ENCODE peak calls at places on chromosomes 4 and X, in five cellular contexts. One of them, this sample, is unnamed.

GRCh38 chr4:142112451-142112850 is 476.1 kb downstream of the IL15 start:
- DNase-seq in activated CD4-positive, alpha-beta T cell treated with anti-CD3 and anti-CD28 coated beads, Interleukin-2, amount 10 ng/mL, durations not matched to agents 24 days and 14 days: no peak
- DNase-seq in substantia nigra: no peak
- DNase-seq in NCI-H2171: no peak
- DNase-seq in NCI-H345: no peak
- DNase-seq in this sample: no peak

GRCh38 chr4:32884198-32884597 is 2164.0 kb downstream of the PCDH7 start:
- DNase-seq in activated CD4-positive, alpha-beta T cell treated with anti-CD3 and anti-CD28 coated beads, Interleukin-2, amount 10 ng/mL, durations not matched to agents 24 days and 14 days: no peak
- DNase-seq in substantia nigra: no peak
- DNase-seq in NCI-H2171: no peak
- DNase-seq in NCI-H345: no peak
- DNase-seq in this sample: no peak

GRCh38 chr4:73964862-73965611 is 16.8 kb downstream of the PF4 start:
- DNase-seq in NCI-H345: no peak
- DNase-seq in NCI-H2171: no peak
- DNase-seq in activated CD4-positive, alpha-beta T cell treated with anti-CD3 and anti-CD28 coated beads, Interleukin-2, amount 10 ng/mL, durations not matched to agents 24 days and 14 days: no peak
- DNase-seq in substantia nigra: no peak
- DNase-seq in this sample: no peak

GRCh38 chr4:86118696-86119095 is 241.2 kb downstream of the MAPK10 start:
- DNase-seq in NCI-H2171: no peak
- DNase-seq in substantia nigra: no peak
- DNase-seq in NCI-H345: no peak
- DNase-seq in activated CD4-positive, alpha-beta T cell treated with anti-CD3 and anti-CD28 coated beads, Interleukin-2, amount 10 ng/mL, durations not matched to agents 24 days and 14 days: no peak
- DNase-seq in this sample: no peak

GRCh38 chrX:47864785-47865184 is 28.1 kb downstream of the ZNF81 start:
- DNase-seq in substantia nigra: no peak
- DNase-seq in NCI-H2171: no peak
- DNase-seq in activated CD4-positive, alpha-beta T cell treated with anti-CD3 and anti-CD28 coated beads, Interleukin-2, amount 10 ng/mL, durations not matched to agents 24 days and 14 days: no peak
- DNase-seq in NCI-H345: no peak
- DNase-seq in this sample: no peak

GRCh38 chrX:68867458-68868166 is 38.8 kb downstream of the EFNB1 start:
- DNase-seq in activated CD4-positive, alpha-beta T cell treated with anti-CD3 and anti-CD28 coated beads, Interleukin-2, amount 10 ng/mL, durations not matched to agents 24 days and 14 days: no peak
- DNase-seq in substantia nigra: no peak
- DNase-seq in NCI-H2171: no peak
- DNase-seq in NCI-H345: no peak
- DNase-seq in this sample: no peak

GRCh38 chr4:7598939-7599790 is 164.4 kb upstream of the PSAPL1 start:
- DNase-seq in NCI-H2171: no peak
- DNase-seq in NCI-H345: no peak
- DNase-seq in activated CD4-positive, alpha-beta T cell treated with anti-CD3 and anti-CD28 coated beads, Interleukin-2, amount 10 ng/mL, durations not matched to agents 24 days and 14 days: no peak
- DNase-seq in substantia nigra: no peak
- DNase-seq in this sample: no peak

GRCh38 chr4:127479031-127479622 is 153.6 kb upstream of the INTU start:
- DNase-seq in NCI-H2171: peak; percentile 1
- DNase-seq in NCI-H345: peak; percentile 13
- DNase-seq in activated CD4-positive, alpha-beta T cell treated with anti-CD3 and anti-CD28 coated beads, Interleukin-2, amount 10 ng/mL, durations not matched to agents 24 days and 14 days: no peak
- DNase-seq in substantia nigra: no peak
- DNase-seq in this sample: no peak

GRCh38 chr4:83639849-83640493 is 104.1 kb downstream of the GPAT3 start:
- DNase-seq in NCI-H345: peak; percentile 61
- DNase-seq in NCI-H2171: peak; percentile 8
- DNase-seq in substantia nigra: peak; percentile 29
- DNase-seq in activated CD4-positive, alpha-beta T cell treated with anti-CD3 and anti-CD28 coated beads, Interleukin-2, amount 10 ng/mL, durations not matched to agents 24 days and 14 days: peak; percentile 89
- DNase-seq in this sample: no peak

GRCh38 chrX:39688576-39689373 is 409.0 kb downstream of the BCOR start:
- DNase-seq in NCI-H345: peak; percentile 66
- DNase-seq in NCI-H2171: peak; percentile 67
- DNase-seq in activated CD4-positive, alpha-beta T cell treated with anti-CD3 and anti-CD28 coated beads, Interleukin-2, amount 10 ng/mL, durations not matched to agents 24 days and 14 days: peak; percentile 64
- DNase-seq in substantia nigra: peak; percentile 68
- DNase-seq in this sample: peak; percentile 12

GRCh38 chrX:46630141-46630540 is 56.6 kb downstream of the CHST7 start:
- DNase-seq in substantia nigra: no peak
- DNase-seq in activated CD4-positive, alpha-beta T cell treated with anti-CD3 and anti-CD28 coated beads, Interleukin-2, amount 10 ng/mL, durations not matched to agents 24 days and 14 days: no peak
- DNase-seq in NCI-H2171: no peak
- DNase-seq in NCI-H345: no peak
- DNase-seq in this sample: no peak

GRCh38 chr4:167282171-167282864 is 48.0 kb upstream of the SPOCK3 start:
- DNase-seq in NCI-H345: no peak
- DNase-seq in NCI-H2171: no peak
- DNase-seq in substantia nigra: no peak
- DNase-seq in activated CD4-positive, alpha-beta T cell treated with anti-CD3 and anti-CD28 coated beads, Interleukin-2, amount 10 ng/mL, durations not matched to agents 24 days and 14 days: no peak
- DNase-seq in this sample: no peak

GRCh38 chr4:39365360-39365759 is 802 bp downstream of the RFC1 start:
- DNase-seq in NCI-H2171: no peak
- DNase-seq in NCI-H345: no peak
- DNase-seq in activated CD4-positive, alpha-beta T cell treated with anti-CD3 and anti-CD28 coated beads, Interleukin-2, amount 10 ng/mL, durations not matched to agents 24 days and 14 days: no peak
- DNase-seq in substantia nigra: no peak
- DNase-seq in this sample: no peak

GRCh38 chr4:160142579-160142978 is 1039.7 kb downstream of the RAPGEF2 start:
- DNase-seq in activated CD4-positive, alpha-beta T cell treated with anti-CD3 and anti-CD28 coated beads, Interleukin-2, amount 10 ng/mL, durations not matched to agents 24 days and 14 days: no peak
- DNase-seq in NCI-H345: no peak
- DNase-seq in substantia nigra: no peak
- DNase-seq in NCI-H2171: no peak
- DNase-seq in this sample: no peak

GRCh38 chrX:45449982-45450381 is 249.3 kb upstream of the DIPK2B start:
- DNase-seq in activated CD4-positive, alpha-beta T cell treated with anti-CD3 and anti-CD28 coated beads, Interleukin-2, amount 10 ng/mL, durations not matched to agents 24 days and 14 days: no peak
- DNase-seq in NCI-H2171: no peak
- DNase-seq in NCI-H345: peak; percentile 10
- DNase-seq in substantia nigra: no peak
- DNase-seq in this sample: no peak

GRCh38 chr4:128653514-128654420 is 155.7 kb upstream of the JADE1 start:
- DNase-seq in NCI-H345: peak; percentile 50
- DNase-seq in activated CD4-positive, alpha-beta T cell treated with anti-CD3 and anti-CD28 coated beads, Interleukin-2, amount 10 ng/mL, durations not matched to agents 24 days and 14 days: no peak
- DNase-seq in substantia nigra: peak; percentile 53
- DNase-seq in NCI-H2171: no peak
- DNase-seq in this sample: peak; percentile 28

GRCh38 chrX:2654436-2655340 is 36.4 kb upstream of the CD99 start:
- DNase-seq in substantia nigra: no peak
- DNase-seq in NCI-H2171: no peak
- DNase-seq in activated CD4-positive, alpha-beta T cell treated with anti-CD3 and anti-CD28 coated beads, Interleukin-2, amount 10 ng/mL, durations not matched to agents 24 days and 14 days: no peak
- DNase-seq in NCI-H345: no peak
- DNase-seq in this sample: no peak

GRCh38 chrX:12956704-12957541 is 18.0 kb upstream of the TMSB4X start:
- DNase-seq in NCI-H345: no peak
- DNase-seq in activated CD4-positive, alpha-beta T cell treated with anti-CD3 and anti-CD28 coated beads, Interleukin-2, amount 10 ng/mL, durations not matched to agents 24 days and 14 days: peak; percentile 88
- DNase-seq in NCI-H2171: no peak
- DNase-seq in substantia nigra: no peak
- DNase-seq in this sample: no peak

GRCh38 chrX:102964941-102965340 is 27.9 kb downstream of the RAB40AL start:
- DNase-seq in NCI-H345: no peak
- DNase-seq in NCI-H2171: no peak
- DNase-seq in substantia nigra: no peak
- DNase-seq in activated CD4-positive, alpha-beta T cell treated with anti-CD3 and anti-CD28 coated beads, Interleukin-2, amount 10 ng/mL, durations not matched to agents 24 days and 14 days: no peak
- DNase-seq in this sample: no peak

GRCh38 chr4:38512840-38513239 is 151.2 kb upstream of the KLF3 start:
- DNase-seq in NCI-H345: peak; percentile 26
- DNase-seq in NCI-H2171: no peak
- DNase-seq in substantia nigra: no peak
- DNase-seq in activated CD4-positive, alpha-beta T cell treated with anti-CD3 and anti-CD28 coated beads, Interleukin-2, amount 10 ng/mL, durations not matched to agents 24 days and 14 days: no peak
- DNase-seq in this sample: no peak

GRCh38 chrX:51760657-51761056 is 17.4 kb downstream of the GSPT2 start:
- DNase-seq in substantia nigra: no peak
- DNase-seq in NCI-H2171: no peak
- DNase-seq in activated CD4-positive, alpha-beta T cell treated with anti-CD3 and anti-CD28 coated beads, Interleukin-2, amount 10 ng/mL, durations not matched to agents 24 days and 14 days: no peak
- DNase-seq in NCI-H345: no peak
- DNase-seq in this sample: no peak

GRCh38 chr4:146638801-146639351 is at the start of gene POU4F2:
- DNase-seq in NCI-H345: peak; percentile 19
- DNase-seq in activated CD4-positive, alpha-beta T cell treated with anti-CD3 and anti-CD28 coated beads, Interleukin-2, amount 10 ng/mL, durations not matched to agents 24 days and 14 days: peak; percentile 61
- DNase-seq in substantia nigra: no peak
- DNase-seq in NCI-H2171: no peak
- DNase-seq in this sample: no peak

GRCh38 chr4:153418114-153418513 is 48.0 kb upstream of the TMEM131L start:
- DNase-seq in substantia nigra: no peak
- DNase-seq in activated CD4-positive, alpha-beta T cell treated with anti-CD3 and anti-CD28 coated beads, Interleukin-2, amount 10 ng/mL, durations not matched to agents 24 days and 14 days: no peak
- DNase-seq in NCI-H345: no peak
- DNase-seq in NCI-H2171: no peak
- DNase-seq in this sample: no peak

GRCh38 chrX:152915541-152916241 is 17.8 kb downstream of the ZNF185 start:
- DNase-seq in substantia nigra: no peak
- DNase-seq in NCI-H2171: no peak
- DNase-seq in activated CD4-positive, alpha-beta T cell treated with anti-CD3 and anti-CD28 coated beads, Interleukin-2, amount 10 ng/mL, durations not matched to agents 24 days and 14 days: peak; percentile 56
- DNase-seq in NCI-H345: peak; percentile 15
- DNase-seq in this sample: no peak

GRCh38 chr4:133154725-133155124 is 5.6 kb downstream of the PCDH10 start:
- DNase-seq in substantia nigra: peak; percentile 8
- DNase-seq in NCI-H345: no peak
- DNase-seq in NCI-H2171: peak; percentile 0
- DNase-seq in activated CD4-positive, alpha-beta T cell treated with anti-CD3 and anti-CD28 coated beads, Interleukin-2, amount 10 ng/mL, durations not matched to agents 24 days and 14 days: no peak
- DNase-seq in this sample: no peak

GRCh38 chr4:70196855-70197254 is 1.3 kb downstream of the ODAM start:
- DNase-seq in NCI-H2171: no peak
- DNase-seq in NCI-H345: no peak
- DNase-seq in substantia nigra: no peak
- DNase-seq in activated CD4-positive, alpha-beta T cell treated with anti-CD3 and anti-CD28 coated beads, Interleukin-2, amount 10 ng/mL, durations not matched to agents 24 days and 14 days: no peak
- DNase-seq in this sample: no peak

GRCh38 chr4:40731792-40732245 is 17.9 kb upstream of the NSUN7 start:
- DNase-seq in substantia nigra: peak; percentile 20
- DNase-seq in NCI-H2171: no peak
- DNase-seq in NCI-H345: peak; percentile 53
- DNase-seq in activated CD4-positive, alpha-beta T cell treated with anti-CD3 and anti-CD28 coated beads, Interleukin-2, amount 10 ng/mL, durations not matched to agents 24 days and 14 days: peak; percentile 61
- DNase-seq in this sample: no peak

GRCh38 chr4:79177388-79177787 is 148.5 kb downstream of the NAA11 start:
- DNase-seq in substantia nigra: no peak
- DNase-seq in activated CD4-positive, alpha-beta T cell treated with anti-CD3 and anti-CD28 coated beads, Interleukin-2, amount 10 ng/mL, durations not matched to agents 24 days and 14 days: no peak
- DNase-seq in NCI-H345: no peak
- DNase-seq in NCI-H2171: no peak
- DNase-seq in this sample: no peak

GRCh38 chr4:184747034-184747830 is 13.3 kb upstream of the CENPU start:
- DNase-seq in NCI-H2171: no peak
- DNase-seq in activated CD4-positive, alpha-beta T cell treated with anti-CD3 and anti-CD28 coated beads, Interleukin-2, amount 10 ng/mL, durations not matched to agents 24 days and 14 days: no peak
- DNase-seq in substantia nigra: no peak
- DNase-seq in NCI-H345: no peak
- DNase-seq in this sample: no peak

GRCh38 chrX:104621781-104622180 is 55.8 kb downstream of the IL1RAPL2 start:
- DNase-seq in substantia nigra: no peak
- DNase-seq in NCI-H2171: no peak
- DNase-seq in NCI-H345: no peak
- DNase-seq in activated CD4-positive, alpha-beta T cell treated with anti-CD3 and anti-CD28 coated beads, Interleukin-2, amount 10 ng/mL, durations not matched to agents 24 days and 14 days: no peak
- DNase-seq in this sample: no peak

GRCh38 chr4:128565565-128566186 is 243.8 kb upstream of the JADE1 start:
- DNase-seq in NCI-H2171: no peak
- DNase-seq in substantia nigra: peak; percentile 13
- DNase-seq in NCI-H345: peak; percentile 48
- DNase-seq in activated CD4-positive, alpha-beta T cell treated with anti-CD3 and anti-CD28 coated beads, Interleukin-2, amount 10 ng/mL, durations not matched to agents 24 days and 14 days: peak; percentile 61
- DNase-seq in this sample: no peak

GRCh38 chr4:145939856-145940255 is 1.2 kb upstream of the ZNF827 start:
- DNase-seq in substantia nigra: no peak
- DNase-seq in activated CD4-positive, alpha-beta T cell treated with anti-CD3 and anti-CD28 coated beads, Interleukin-2, amount 10 ng/mL, durations not matched to agents 24 days and 14 days: no peak
- DNase-seq in NCI-H2171: no peak
- DNase-seq in NCI-H345: no peak
- DNase-seq in this sample: no peak

GRCh38 chr4:53461244-53461643 is 83.8 kb downstream of the FIP1L1 start:
- DNase-seq in NCI-H2171: no peak
- DNase-seq in activated CD4-positive, alpha-beta T cell treated with anti-CD3 and anti-CD28 coated beads, Interleukin-2, amount 10 ng/mL, durations not matched to agents 24 days and 14 days: no peak
- DNase-seq in NCI-H345: no peak
- DNase-seq in substantia nigra: no peak
- DNase-seq in this sample: no peak

GRCh38 chr4:82380344-82380743 is 6.6 kb upstream of the HNRNPD start:
- DNase-seq in NCI-H345: no peak
- DNase-seq in NCI-H2171: no peak
- DNase-seq in substantia nigra: no peak
- DNase-seq in activated CD4-positive, alpha-beta T cell treated with anti-CD3 and anti-CD28 coated beads, Interleukin-2, amount 10 ng/mL, durations not matched to agents 24 days and 14 days: no peak
- DNase-seq in this sample: no peak

GRCh38 chrX:143998261-143998660 is 114.4 kb downstream of the UBE2NL start:
- DNase-seq in activated CD4-positive, alpha-beta T cell treated with anti-CD3 and anti-CD28 coated beads, Interleukin-2, amount 10 ng/mL, durations not matched to agents 24 days and 14 days: no peak
- DNase-seq in NCI-H345: no peak
- DNase-seq in substantia nigra: no peak
- DNase-seq in NCI-H2171: no peak
- DNase-seq in this sample: no peak

GRCh38 chrX:42495139-42495538 is 282.8 kb downstream of the PPP1R2C start:
- DNase-seq in substantia nigra: no peak
- DNase-seq in activated CD4-positive, alpha-beta T cell treated with anti-CD3 and anti-CD28 coated beads, Interleukin-2, amount 10 ng/mL, durations not matched to agents 24 days and 14 days: no peak
- DNase-seq in NCI-H2171: no peak
- DNase-seq in NCI-H345: peak; percentile 70
- DNase-seq in this sample: no peak

GRCh38 chr4:25834411-25835107 is 28.2 kb downstream of the SEL1L3 start:
- DNase-seq in NCI-H2171: no peak
- DNase-seq in substantia nigra: no peak
- DNase-seq in activated CD4-positive, alpha-beta T cell treated with anti-CD3 and anti-CD28 coated beads, Interleukin-2, amount 10 ng/mL, durations not matched to agents 24 days and 14 days: no peak
- DNase-seq in NCI-H345: no peak
- DNase-seq in this sample: no peak

GRCh38 chr4:41216294-41217019 is 2.1 kb upstream of the APBB2 start:
- DNase-seq in activated CD4-positive, alpha-beta T cell treated with anti-CD3 and anti-CD28 coated beads, Interleukin-2, amount 10 ng/mL, durations not matched to agents 24 days and 14 days: peak; percentile 83
- DNase-seq in substantia nigra: no peak
- DNase-seq in NCI-H2171: peak; percentile 63
- DNase-seq in NCI-H345: peak; percentile 85
- DNase-seq in this sample: peak; percentile 50

GRCh38 chr4:20589436-20589835 is 110.8 kb upstream of the PACRGL start:
- DNase-seq in activated CD4-positive, alpha-beta T cell treated with anti-CD3 and anti-CD28 coated beads, Interleukin-2, amount 10 ng/mL, durations not matched to agents 24 days and 14 days: no peak
- DNase-seq in NCI-H345: no peak
- DNase-seq in NCI-H2171: no peak
- DNase-seq in substantia nigra: no peak
- DNase-seq in this sample: no peak

GRCh38 chrX:7025471-7025870 is 122.0 kb upstream of the STS start:
- DNase-seq in NCI-H345: no peak
- DNase-seq in NCI-H2171: no peak
- DNase-seq in activated CD4-positive, alpha-beta T cell treated with anti-CD3 and anti-CD28 coated beads, Interleukin-2, amount 10 ng/mL, durations not matched to agents 24 days and 14 days: no peak
- DNase-seq in substantia nigra: no peak
- DNase-seq in this sample: no peak

This sample was measured in C1 segment of cervical spinal cord.